ENCODE peak calls at places on chromosomes 3 and 15, in six cellular contexts. X is pancreas, K is psoas muscle, G is heart left ventricle, M is upper lobe of right lung, I is sigmoid colon. Q is an unnamed sample.

GRCh38 chr3:72746412-72747411 is 101.5 kb downstream of the SHQ1 start:
- DNase-seq in G (no peak), X (no peak), K (no peak), I (no peak), M (no peak), Q (no peak)

GRCh38 chr3:86965180-86965579 is 25.8 kb downstream of the VGLL3 start:
- DNase-seq in M (no peak), G (no peak), I (no peak), X (no peak), K (no peak), Q (no peak)

GRCh38 chr3:46083956-46084355 is 56.7 kb upstream of the XCR1 start:
- DNase-seq in G (no peak), X (no peak), K (no peak), I (no peak), M (no peak), Q (no peak)

GRCh38 chr3:123724306-123724705 is 139.5 kb upstream of the HACD2 start:
- DNase-seq in K (no peak), G (no peak), M (no peak), I (no peak), X (no peak), Q (no peak)

GRCh38 chr3:10955694-10956453 is 36.7 kb upstream of the SLC6A1 start:
- DNase-seq in X (no peak), G (peak; percentile 71), K (peak; percentile 40), M (no peak), I (no peak), Q (no peak)

GRCh38 chr3:98812851-98813374 is 49.8 kb downstream of the ST3GAL6 start:
- DNase-seq in M (peak; percentile 68), G (no peak), X (no peak), K (no peak), I (no peak), Q (no peak)

GRCh38 chr3:122415104-122415744 is 638 bp downstream of the WDR5B start:
- DNase-seq in X (no peak), I (peak; percentile 72), K (peak; percentile 16), G (no peak), M (no peak), Q (no peak)

GRCh38 chr3:15438988-15439387 is 11.6 kb downstream of the EAF1 start:
- DNase-seq in G (no peak), X (no peak), K (no peak), I (no peak), M (no peak), Q (no peak)

GRCh38 chr3:99934984-99935797 is 117.5 kb downstream of the CMSS1 start:
- DNase-seq in M (no peak), I (no peak), K (no peak), X (no peak), G (peak; percentile 35), Q (no peak)

GRCh38 chr3:64806668-64807067 is 118.9 kb upstream of the ADAMTS9 start:
- DNase-seq in M (no peak), G (no peak), I (no peak), X (no peak), K (no peak), Q (no peak)

GRCh38 chr3:21613372-21614070 is 137.5 kb downstream of the ZNF385D start:
- DNase-seq in X (no peak), G (no peak), M (no peak), I (no peak), K (no peak), Q (no peak)

GRCh38 chr15:73030280-73030679 is 22.0 kb upstream of the NEO1 start:
- DNase-seq in K (no peak), I (no peak), M (no peak), X (no peak), G (no peak), Q (no peak)

GRCh38 chr3:114126461-114126860 is 52.4 kb downstream of the DRD3 start:
- DNase-seq in K (no peak), M (no peak), G (no peak), I (no peak), X (no peak), Q (no peak)

GRCh38 chr15:78907577-78907976 is 34.9 kb downstream of the MORF4L1 start:
- DNase-seq in K (no peak), X (no peak), G (no peak), I (no peak), M (no peak), Q (no peak)

GRCh38 chr3:188947401-188947982 is 224.3 kb upstream of the TPRG1 start:
- DNase-seq in X (peak; percentile 89), G (peak; percentile 86), K (peak; percentile 88), M (peak; percentile 93), I (peak; percentile 95), Q (peak; percentile 92)

GRCh38 chr15:97961067-97961954 is 808 bp downstream of the ARRDC4 start:
- DNase-seq in G (peak; percentile 63), I (peak; percentile 89), K (peak; percentile 69), M (peak; percentile 80), X (peak; percentile 80), Q (peak; percentile 84)

GRCh38 chr15:88802250-88802990 is 816 bp upstream of the ACAN start:
- DNase-seq in I (no peak), M (no peak), G (no peak), K (no peak), X (no peak), Q (no peak)
- H3K4me3 ChIP-seq in I (no peak overlapping the region), M (no peak overlapping the region), G (peak overlapping the region; percentile 41), K (peak overlapping the region; percentile 44), X (no peak overlapping the region), Q (peak overlapping the region; percentile 77)

GRCh38 chr3:36843065-36844051 is 79.0 kb upstream of the DCLK3 start:
- DNase-seq in G (no peak), K (no peak), X (no peak), I (no peak), M (no peak), Q (no peak)
- TF ChIP-seq CTCF in G (peak; percentile 33), K (peak; percentile 17), X (no peak), I (no peak), M (peak; percentile 37), Q (no peak)

GRCh38 chr15:64521726-64522164 is 61.4 kb downstream of the ZNF609 start:
- DNase-seq in I (peak; percentile 60), K (peak; percentile 26), M (no peak), X (no peak), G (no peak), Q (no peak)
- H3K27ac ChIP-seq in I (peak overlapping the region; percentile 48), K (peak overlapping the region; percentile 27), M (peak overlapping the region; percentile 18), X (peak overlapping the region; percentile 70), G (no peak overlapping the region), Q (peak overlapping the region; percentile 24)

GRCh38 chr3:127628788-127629456 is at the start of gene PODXL2:
- DNase-seq in I (no peak), K (peak; percentile 63), M (peak; percentile 77), G (peak; percentile 49), X (peak; percentile 81), Q (no peak)
- H3K4me3 ChIP-seq in I (peak within 1 kb of the TSS; percentile 9), K (peak within 1 kb of the TSS; percentile 69), M (peak within 1 kb of the TSS; percentile 46), G (peak within 1 kb of the TSS; percentile 59), X (peak within 1 kb of the TSS; percentile 58), Q (peak within 1 kb of the TSS; percentile 72)

GRCh38 chr3:8421711-8422110 is 79.9 kb upstream of the LMCD1 start:
- DNase-seq in X (no peak), M (no peak), I (no peak), K (no peak), G (no peak), Q (no peak)

GRCh38 chr3:8424281-8424680 is 77.3 kb upstream of the LMCD1 start:
- DNase-seq in I (no peak), K (no peak), G (no peak), X (no peak), M (no peak), Q (no peak)

GRCh38 chr3:8421267-8421666 is 80.4 kb upstream of the LMCD1 start:
- DNase-seq in G (no peak), K (no peak), I (no peak), M (no peak), X (no peak), Q (no peak)

GRCh38 chr3:8420613-8421012 is 81.0 kb upstream of the LMCD1 start:
- DNase-seq in M (no peak), X (no peak), K (no peak), I (no peak), G (no peak), Q (no peak)

DNA sequence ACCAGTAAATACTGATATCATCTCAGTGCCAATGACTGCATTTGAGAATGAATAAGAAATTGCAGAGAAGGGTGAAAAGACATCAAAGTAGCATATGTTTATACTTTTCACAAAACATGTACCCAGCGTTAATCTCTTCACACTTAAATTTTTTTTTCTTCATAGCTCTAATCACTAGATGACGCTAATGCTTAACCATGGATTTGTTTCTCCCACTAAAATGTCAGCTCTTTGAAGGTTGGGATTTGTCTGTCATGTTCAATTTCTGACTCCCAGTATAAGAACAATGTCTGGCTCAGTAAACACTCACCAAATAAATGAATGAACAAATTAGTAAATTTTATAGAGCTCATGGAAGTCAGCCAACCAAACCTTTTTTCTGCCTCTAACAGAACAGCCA is 78.3 kb upstream of the LMCD1 start:
- DNase-seq in I (no peak), X (no peak), G (no peak), M (no peak), K (no peak), Q (no peak)
- TF ChIP-seq CTCF in I (no peak), X (no peak), G (no peak), M (no peak), K (no peak), Q (no peak)

DNA sequence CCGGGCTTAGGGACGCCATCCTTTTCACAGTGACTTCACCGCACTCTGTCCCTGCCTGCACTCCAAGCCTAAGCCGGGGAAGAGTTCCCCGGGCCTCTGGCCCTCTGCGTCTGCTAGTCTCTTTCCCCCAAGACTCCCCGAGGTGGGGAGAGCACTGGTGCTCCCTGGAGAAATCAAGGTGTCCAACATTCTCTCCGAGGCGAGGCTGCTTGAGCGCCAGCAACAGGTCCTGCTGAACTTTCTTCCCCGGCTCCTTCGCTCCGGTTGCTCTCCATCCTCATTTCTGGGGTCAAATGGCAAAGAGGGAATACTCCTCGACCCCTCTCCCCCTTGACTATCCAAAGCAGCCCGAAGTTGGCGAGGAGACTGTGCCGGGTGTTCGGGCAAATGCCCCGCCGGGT is 28.9 kb downstream of the NR2F2 start:
- DNase-seq in X (no peak), G (no peak), M (no peak), I (no peak), K (no peak), Q (no peak)
- H3K27ac ChIP-seq in X (peak overlapping the region; percentile 11), G (peak overlapping the region; percentile 47), M (no peak overlapping the region), I (peak overlapping the region; percentile 70), K (no peak overlapping the region), Q (peak overlapping the region; percentile 69)

GRCh38 chr3:136750209-136750921 is 1.8 kb downstream of the STAG1 start:
- DNase-seq in I (no peak), M (no peak), G (no peak), K (no peak), X (no peak), Q (no peak)
- H3K4me3 ChIP-seq in I (peak overlapping the region; percentile 91), M (peak overlapping the region; percentile 68), G (peak overlapping the region; percentile 95), K (peak overlapping the region; percentile 82), X (peak overlapping the region; percentile 67), Q (peak overlapping the region; percentile 97)

GRCh38 chr3:148329481-148330220 is 368.1 kb upstream of the AGTR1 start:
- DNase-seq in K (no peak), I (no peak), G (no peak), M (no peak), X (no peak), Q (no peak)

GRCh38 chr3:148331111-148331818 is 366.4 kb upstream of the AGTR1 start:
- DNase-seq in I (no peak), G (no peak), K (no peak), X (no peak), M (no peak), Q (no peak)

GRCh38 chr3:148332509-148332908 is 365.2 kb upstream of the AGTR1 start:
- DNase-seq in M (no peak), K (no peak), I (no peak), X (no peak), G (no peak), Q (no peak)

GRCh38 chr3:148333091-148333490 is 364.6 kb upstream of the AGTR1 start:
- DNase-seq in X (no peak), M (no peak), I (no peak), K (no peak), G (no peak), Q (no peak)

GRCh38 chr3:148330486-148330885 is 367.2 kb upstream of the AGTR1 start:
- DNase-seq in K (no peak), X (no peak), M (no peak), I (no peak), G (no peak), Q (no peak)
- TF ChIP-seq CTCF in K (no peak), X (no peak), M (no peak), I (no peak), G (no peak), Q (no peak)